ENCODE peak calls at places on chromosomes 12 and 14, in eight cellular contexts. F is glutamatergic neuron, U is choroid plexus epithelial cell, K is BE2C, N is progenitor cell of endocrine pancreas, P is HFF-Myc, B is right lobe of liver, Y is omental fat pad. C is an unnamed sample.

GRCh38 chr14:99132821-99133562 is 139.0 kb downstream of the BCL11B start:
- DNase-seq in F (no peak), U (no peak), K (no peak), N (no peak), P (no peak), B (no peak), Y (no peak), C (no peak)

GRCh38 chr12:97602315-97602714 is 139.7 kb downstream of the RMST start:
- DNase-seq in F (no peak), U (no peak), K (no peak), N (no peak), P (no peak), B (no peak), Y (no peak), C (no peak)

GRCh38 chr14:90532826-90533525 is 136.1 kb downstream of the CALM1 start:
- DNase-seq in F (no peak), U (no peak), K (no peak), N (no peak), P (no peak), B (no peak), Y (no peak), C (no peak)

GRCh38 chr12:6387541-6387940 is 3.6 kb downstream of the LTBR start:
- DNase-seq in F (no peak), U (no peak), K (no peak), N (no peak), P (no peak), B (no peak), Y (no peak), C (no peak)

GRCh38 chr14:68571928-68572525 is 220.8 kb downstream of the ZFP36L1 start:
- DNase-seq in F (no peak), U (no peak), K (no peak), N (no peak), P (no peak), B (no peak), Y (no peak), C (no peak)

GRCh38 chr12:102095677-102096263 is 24.1 kb downstream of the NUP37 start:
- DNase-seq in F (no peak), U (peak), K (no peak), N (no peak), P (no peak), B (no peak), Y (no peak), C (no peak)

GRCh38 chr12:112992541-112993398 is 14.5 kb downstream of the OAS2 start:
- DNase-seq in F (peak), U (peak), K (peak), N (peak), P (peak), B (peak), Y (no peak), C (peak)

GRCh38 chr14:23351681-23352505 is 794 bp downstream of the SLC22A17 start:
- DNase-seq in F (peak), U (no peak), K (peak), N (no peak), P (no peak), B (no peak), Y (no peak), C (peak)

GRCh38 chr12:49428652-49429549 is 61.6 kb downstream of the SPATS2 start:
- DNase-seq in F (no peak), U (peak), K (no peak), N (no peak), P (peak), B (no peak), Y (no peak), C (no peak)

GRCh38 chr14:105086833-105087307 is 21.6 kb upstream of the GPR132 start:
- DNase-seq in F (peak), U (peak), K (peak), N (peak), P (no peak), B (peak), Y (no peak), C (peak)

GRCh38 chr14:101399737-101400517 is 161.4 kb upstream of the DIO3 start:
- DNase-seq in F (no peak), U (no peak), K (no peak), N (no peak), P (no peak), B (no peak), Y (no peak), C (no peak)

GRCh38 chr12:114812858-114813761 is 129.1 kb upstream of the TBX3 start:
- DNase-seq in F (no peak), U (peak), K (no peak), N (no peak), P (no peak), B (no peak), Y (no peak), C (no peak)

GRCh38 chr12:48811454-48812090 is 6.7 kb upstream of the CACNB3 start:
- DNase-seq in F (no peak), U (peak), K (no peak), N (no peak), P (no peak), B (no peak), Y (no peak), C (no peak)

GRCh38 chr14:56027916-56028637 is 90.1 kb upstream of the PELI2 start:
- DNase-seq in F (no peak), U (no peak), K (no peak), N (no peak), P (no peak), B (no peak), Y (no peak), C (no peak)

GRCh38 chr14:97866186-97866585 is 1069.0 kb downstream of the VRK1 start:
- DNase-seq in F (no peak), U (no peak), K (no peak), N (no peak), P (no peak), B (no peak), Y (no peak), C (no peak)

GRCh38 chr14:96754845-96755184 is 42.4 kb upstream of the VRK1 start:
- DNase-seq in F (peak), U (no peak), K (peak), N (no peak), P (peak), B (no peak), Y (no peak), C (peak)

GRCh38 chr12:75635606-75636444 is 124.4 kb upstream of the KRR1 start:
- DNase-seq in F (no peak), U (peak), K (no peak), N (no peak), P (peak), B (no peak), Y (no peak), C (no peak)

GRCh38 chr12:45587877-45588530 is 141.5 kb upstream of the ARID2 start:
- DNase-seq in F (no peak), U (no peak), K (no peak), N (no peak), P (no peak), B (peak), Y (no peak), C (no peak)

GRCh38 chr12:90497923-90498545 is 456.9 kb downstream of the CCER1 start:
- DNase-seq in F (no peak), U (no peak), K (no peak), N (no peak), P (no peak), B (no peak), Y (no peak), C (no peak)
- TF ChIP-seq CTCF in F (no peak), U (no peak), K (no peak), N (no peak), P (no peak), B (no peak), Y (no peak), C (no peak)

GRCh38 chr14:92380131-92380530 is 57.2 kb downstream of the SLC24A4 start:
- DNase-seq in F (no peak), U (no peak), K (no peak), N (no peak), P (no peak), B (no peak), Y (no peak), C (no peak)

GRCh38 chr14:92384461-92385133 is 61.6 kb downstream of the SLC24A4 start:
- DNase-seq in F (no peak), U (no peak), K (no peak), N (no peak), P (no peak), B (no peak), Y (no peak), C (no peak)

GRCh38 chr14:92385561-92385960 is 62.6 kb downstream of the SLC24A4 start:
- DNase-seq in F (no peak), U (no peak), K (no peak), N (no peak), P (no peak), B (no peak), Y (no peak), C (no peak)

GRCh38 chr14:92380582-92380981 is 57.6 kb downstream of the SLC24A4 start:
- DNase-seq in F (no peak), U (no peak), K (no peak), N (no peak), P (no peak), B (no peak), Y (no peak), C (no peak)

GRCh38 chr14:92382677-92383076 is 59.7 kb downstream of the SLC24A4 start:
- DNase-seq in F (no peak), U (no peak), K (no peak), N (no peak), P (no peak), B (no peak), Y (no peak), C (no peak)
- TF ChIP-seq CTCF in F (no peak), U (peak), K (peak), N (peak), P (peak), B (peak), Y (no peak), C (peak)

DNA sequence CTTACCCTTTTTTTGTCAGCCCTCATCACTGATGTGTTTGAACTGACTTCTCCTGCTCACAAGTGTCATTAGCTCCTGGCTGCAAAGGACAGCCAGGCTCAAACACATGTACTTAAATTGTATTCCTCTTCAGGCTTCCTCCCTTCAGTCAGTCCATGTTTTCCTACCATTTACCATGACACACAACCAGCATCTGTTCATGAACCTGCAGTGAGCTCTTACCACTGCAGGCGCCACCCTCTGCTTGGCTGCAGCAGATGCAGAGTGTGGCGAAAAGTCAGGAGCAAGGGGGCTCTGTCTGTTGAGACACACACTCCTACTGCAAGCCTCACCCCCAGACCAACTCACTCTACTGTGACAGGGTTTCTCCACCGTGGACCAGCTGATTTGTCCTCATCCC is 70.2 kb downstream of the TSPAN11 start:
- DNase-seq in F (peak), U (no peak), K (no peak), N (no peak), P (no peak), B (no peak), Y (no peak), C (no peak)
- TF ChIP-seq CTCF in F (no peak), U (no peak), K (no peak), N (no peak), P (no peak), B (no peak), Y (no peak), C (no peak)

GRCh38 chr12:53221203-53222076 is 10.6 kb downstream of the RARG start:
- DNase-seq in F (peak), U (peak), K (peak), N (peak), P (no peak), B (peak), Y (no peak), C (no peak)
- TF ChIP-seq CTCF in F (no peak), U (peak), K (peak), N (peak), P (no peak), B (no peak), Y (no peak), C (peak)

GRCh38 chr14:106842687-106843086 is 1316.3 kb downstream of the TMEM121 start:
- DNase-seq in F (no peak), U (no peak), K (peak), N (no peak), P (no peak), B (peak), Y (no peak), C (no peak)
- TF ChIP-seq CTCF in F (no peak), U (no peak), K (peak), N (no peak), P (no peak), B (peak), Y (no peak), C (no peak)